ENCODE peak calls at places on chromosome 14, in six cellular contexts. P is activated CD4-positive, alpha-beta T cell treated with anti-CD3 and anti-CD28 coated beads, Interleukin-2, amount 50 U/mL, for 48 hours; C is stimulated activated naive CD4-positive, alpha-beta T cell; U is stimulated activated CD8-positive, alpha-beta memory T cell treated with anti-CD3 and anti-CD28 coated beads, Interleukin-15, amount 100 ng/mL, for 24 hours; I is CD4-positive, alpha-beta memory T cell; K is lung. D is an unnamed sample.

GRCh38 chr14:95614335-95614734 is 71.9 kb upstream of the TCL1B start:
- DNase-seq in P (no peak), C (no peak), U (no peak), I (no peak), K (no peak), D (no peak)

GRCh38 chr14:64035143-64035542 is 182.3 kb downstream of the SYNE2 start:
- DNase-seq in P (no peak), C (no peak), U (no peak), I (no peak), K (no peak), D (no peak)

GRCh38 chr14:29805415-29806123 is 122.1 kb downstream of the PRKD1 start:
- DNase-seq in P (no peak), C (no peak), U (no peak), I (no peak), K (peak; percentile 62), D (no peak)

GRCh38 chr14:61179776-61180398 is 101.3 kb downstream of the TMEM30B start:
- DNase-seq in P (no peak), C (no peak), U (no peak), I (no peak), K (no peak), D (no peak)

GRCh38 chr14:71103662-71104484 is 196.6 kb downstream of the PCNX1 start:
- DNase-seq in P (no peak), C (no peak), U (no peak), I (peak; percentile 46), K (no peak), D (no peak)

GRCh38 chr14:98593361-98593761 is 678.6 kb downstream of the BCL11B start:
- DNase-seq in P (no peak), C (no peak), U (no peak), I (no peak), K (peak; percentile 20), D (no peak)

GRCh38 chr14:103091041-103091882 is 3.3 kb upstream of the EXOC3L4 start:
- DNase-seq in P (peak; percentile 79), C (peak; percentile 75), U (peak; percentile 61), I (peak; percentile 63), K (peak; percentile 53), D (peak; percentile 41)

GRCh38 chr14:94328196-94328595 is 5.1 kb upstream of the SERPINA6 start:
- DNase-seq in P (no peak), C (no peak), U (no peak), I (no peak), K (no peak), D (no peak)

GRCh38 chr14:34465069-34465859 is 3.2 kb upstream of the SPTSSA start:
- DNase-seq in P (no peak), C (no peak), U (no peak), I (no peak), K (no peak), D (no peak)

GRCh38 chr14:89013698-89014569 is 189.5 kb downstream of the TTC8 start:
- DNase-seq in P (no peak), C (no peak), U (no peak), I (no peak), K (no peak), D (no peak)

GRCh38 chr14:91284146-91284790 is 39.8 kb upstream of the GPR68 start:
- DNase-seq in P (no peak), C (no peak), U (no peak), I (no peak), K (no peak), D (no peak)

GRCh38 chr14:85533821-85534271 is 3.9 kb downstream of the FLRT2 start:
- DNase-seq in P (no peak), C (no peak), U (no peak), I (no peak), K (no peak), D (no peak)

GRCh38 chr14:80468331-80469122 is 257.2 kb upstream of the DIO2 start:
- DNase-seq in P (no peak), C (no peak), U (no peak), I (no peak), K (no peak), D (no peak)

GRCh38 chr14:73943083-73943482 is 6.8 kb downstream of the FAM161B start:
- DNase-seq in P (no peak), C (no peak), U (no peak), I (no peak), K (peak; percentile 33), D (no peak)

GRCh38 chr14:65791551-65791981 is 379.0 kb downstream of the FUT8 start:
- DNase-seq in P (no peak), C (no peak), U (no peak), I (peak; percentile 45), K (no peak), D (no peak)

GRCh38 chr14:65286443-65286842 is 126.1 kb upstream of the FUT8 start:
- DNase-seq in P (no peak), C (no peak), U (no peak), I (no peak), K (no peak), D (no peak)

GRCh38 chr14:77151245-77151644 is 9.7 kb upstream of the ZDHHC22 start:
- DNase-seq in P (no peak), C (no peak), U (no peak), I (no peak), K (no peak), D (no peak)

GRCh38 chr14:32510815-32511214 is 181.7 kb downstream of the AKAP6 start:
- DNase-seq in P (no peak), C (no peak), U (no peak), I (no peak), K (no peak), D (no peak)

GRCh38 chr14:71855399-71856036 is 76.7 kb upstream of the RGS6 start:
- DNase-seq in P (peak; percentile 75), C (peak; percentile 5), U (peak; percentile 30), I (no peak), K (peak; percentile 75), D (peak; percentile 37)

GRCh38 chr14:53814371-53814770 is 142.3 kb downstream of the BMP4 start:
- DNase-seq in P (no peak), C (no peak), U (no peak), I (no peak), K (no peak), D (no peak)

D was measured in activated CD8-positive, alpha-beta memory T cell treated with anti-CD3 and anti-CD28 coated beads for 48 hours.